ENCODE peak calls at places on chromosomes 1 and 21, in seven cellular contexts. Q is immature natural killer cell, X is gastrocnemius medialis, G is left cardiac atrium, R is GM13977, O is brain microvascular endothelial cell, L is nephron progenitor cell. Z is an unnamed sample.

GRCh38 chr1:3249846-3250501 is 181.0 kb downstream of the PRDM16 start:
- DNase-seq in O (no peak), R (no peak), L (no peak), Q (no peak), G (no peak), X (no peak), Z (no peak)

GRCh38 chr1:203478231-203478630 is 2.6 kb downstream of the PRELP start:
- DNase-seq in O (no peak), R (no peak), G (no peak), L (no peak), Q (no peak), X (no peak), Z (no peak)

GRCh38 chr1:232192781-232193450 is 437.0 kb downstream of the SIPA1L2 start:
- DNase-seq in X (no peak), O (peak; percentile 32), R (no peak), L (no peak), Q (no peak), G (no peak), Z (no peak)

GRCh38 chr1:162252209-162252608 is 124.4 kb downstream of the SPATA46 start:
- DNase-seq in X (no peak), L (no peak), O (no peak), Q (no peak), R (no peak), G (no peak), Z (no peak)

GRCh38 chr1:193270996-193271395 is 84.6 kb upstream of the B3GALT2 start:
- DNase-seq in G (no peak), Q (no peak), L (no peak), O (peak; percentile 81), R (no peak), X (no peak), Z (no peak)

GRCh38 chr1:206513312-206514111 is 6.2 kb downstream of the RASSF5 start:
- DNase-seq in R (no peak), G (peak; percentile 79), X (peak; percentile 47), L (no peak), Q (no peak), O (peak; percentile 39), Z (peak; percentile 83)

GRCh38 chr1:46575778-46576177 is 24.3 kb upstream of the KNCN start:
- DNase-seq in L (no peak), R (no peak), Q (no peak), G (no peak), X (no peak), O (no peak), Z (no peak)

GRCh38 chr1:179002552-179003345 is 22.9 kb upstream of the FAM20B start:
- DNase-seq in L (peak; percentile 96), O (peak; percentile 65), X (peak; percentile 42), R (peak; percentile 55), Q (peak; percentile 59), G (peak; percentile 74), Z (peak; percentile 74)

GRCh38 chr1:11485191-11485590 is 6.2 kb downstream of the DISP3 start:
- DNase-seq in X (no peak), O (no peak), L (no peak), Q (no peak), G (no peak), R (no peak), Z (no peak)

GRCh38 chr1:184791199-184791935 is 36.7 kb upstream of the EDEM3 start:
- DNase-seq in O (peak; percentile 18), R (no peak), G (no peak), X (no peak), Q (no peak), L (no peak), Z (no peak)

GRCh38 chr1:161733526-161733925 is 12.2 kb downstream of the FCRLB start:
- DNase-seq in L (no peak), O (peak; percentile 81), R (no peak), Q (no peak), X (no peak), G (no peak), Z (no peak)

GRCh38 chr1:232622981-232623380 is 7.0 kb downstream of the SIPA1L2 start:
- DNase-seq in O (no peak), G (no peak), L (no peak), Q (no peak), X (no peak), R (no peak), Z (no peak)

GRCh38 chr21:17679002-17679600 is 66.4 kb upstream of the BTG3 start:
- DNase-seq in R (peak; percentile 69), L (no peak), G (no peak), O (peak; percentile 53), Q (peak; percentile 61), X (no peak), Z (no peak)

GRCh38 chr1:117735045-117735992 is 129.5 kb downstream of the TENT5C start:
- DNase-seq in L (no peak), R (peak; percentile 43), O (peak; percentile 42), G (no peak), X (no peak), Q (peak; percentile 54), Z (no peak)

GRCh38 chr1:110639724-110640386 is 33.7 kb upstream of the KCNA2 start:
- DNase-seq in Q (no peak), R (no peak), L (no peak), X (no peak), G (no peak), O (no peak), Z (no peak)

GRCh38 chr1:30929135-30929889 is 20.8 kb upstream of the SDC3 start:
- DNase-seq in R (peak; percentile 63), O (peak; percentile 48), X (no peak), L (peak; percentile 64), Q (peak; percentile 57), G (no peak), Z (no peak)

GRCh38 chr1:176791911-176792310 is 328.9 kb downstream of the PAPPA2 start:
- DNase-seq in X (no peak), G (no peak), O (no peak), L (no peak), Q (no peak), R (no peak), Z (no peak)

GRCh38 chr1:64756770-64757169 is 11.9 kb downstream of the RAVER2 start:
- DNase-seq in Q (no peak), G (no peak), L (no peak), R (no peak), X (no peak), O (no peak), Z (no peak)

GRCh38 chr1:27772581-27772931 is 463 bp upstream of the STX12 start:
- DNase-seq in O (no peak), L (no peak), Q (no peak), R (no peak), X (no peak), G (no peak), Z (no peak)

GRCh38 chr1:211920141-211920572 is 89.6 kb upstream of the LPGAT1 start:
- DNase-seq in Q (no peak), R (no peak), L (no peak), G (peak; percentile 57), X (no peak), O (peak; percentile 82), Z (no peak)

Z was measured in psoas muscle.